ENCODE peak calls at places on chromosome 5, in five cellular contexts. J, P, W, M and H are unnamed samples.

GRCh38 chr5:61881821-61882220 is 424.2 kb upstream of the KIF2A start:
- DNase-seq in J (peak; percentile 1), P (no peak), W (no peak), M (no peak), H (peak; percentile 2)

GRCh38 chr5:181204561-181205401 is at the start of gene TRIM7:
- DNase-seq in J (no peak), P (no peak), W (no peak), M (no peak), H (no peak)

GRCh38 chr5:39076757-39077475 is 2.7 kb upstream of the RICTOR start:
- DNase-seq in J (no peak), P (peak; percentile 40), W (no peak), M (no peak), H (no peak)

GRCh38 chr5:8456846-8457186 is 587.9 kb downstream of the MTRR start:
- DNase-seq in J (no peak), P (no peak), W (no peak), M (no peak), H (no peak)

GRCh38 chr5:132458651-132459030 is 31.9 kb downstream of the IRF1 start:
- DNase-seq in J (no peak), P (no peak), W (no peak), M (no peak), H (no peak)

GRCh38 chr5:96353220-96353619 is 79.8 kb downstream of the PCSK1 start:
- DNase-seq in J (no peak), P (no peak), W (no peak), M (no peak), H (no peak)

GRCh38 chr5:136679233-136679632 is 313.9 kb upstream of the TRPC7 start:
- DNase-seq in J (no peak), P (no peak), W (no peak), M (no peak), H (no peak)

GRCh38 chr5:176658817-176659216 is 11.5 kb downstream of the TSPAN17 start:
- DNase-seq in J (peak; percentile 32), P (no peak), W (peak; percentile 15), M (no peak), H (no peak)

GRCh38 chr5:106205916-106206571 is 1464.7 kb downstream of the EFNA5 start:
- DNase-seq in J (no peak), P (no peak), W (no peak), M (no peak), H (no peak)

GRCh38 chr5:98621821-98622220 is 151.6 kb upstream of the RGMB start:
- DNase-seq in J (no peak), P (no peak), W (no peak), M (no peak), H (no peak)

GRCh38 chr5:179260324-179261070 is 84.8 kb downstream of the ADAMTS2 start:
- DNase-seq in J (no peak), P (no peak), W (no peak), M (no peak), H (no peak)

GRCh38 chr5:2895196-2895595 is 143.7 kb upstream of the IRX2 start:
- DNase-seq in J (no peak), P (no peak), W (no peak), M (no peak), H (no peak)